ENCODE peak calls at places on chromosomes 16 and 17, in six cellular contexts. P is effector CD4-positive, alpha-beta T cell; Q is foreskin fibroblast; M is activated T-cell treated with anti-CD3 and anti-CD28 coated beads for 1 hour; N is amygdala; U is NCI-H1092. X is an unnamed sample.
A peak's percentile ranks its signal among the peaks of the same experiment; 100 is the strongest.

GRCh38 chr16:15643453-15644305 is 725 bp upstream of the MARF1 start:
- DNase-seq in M (peak; percentile 4), P (no peak), U (peak; percentile 55), N (no peak), Q (peak; percentile 71), X (no peak)

GRCh38 chr17:44776628-44777393 is 18.0 kb downstream of the ADAM11 start:
- DNase-seq in P (no peak), Q (no peak), U (no peak), N (no peak), M (no peak), X (no peak)

GRCh38 chr16:51193879-51194278 is 42.8 kb upstream of the SALL1 start:
- DNase-seq in U (no peak), M (no peak), Q (peak; percentile 6), P (no peak), N (no peak), X (no peak)

GRCh38 chr16:704552-705380 is 835 bp downstream of the FBXL16 start:
- DNase-seq in M (no peak), U (no peak), P (no peak), Q (no peak), N (no peak), X (no peak)

GRCh38 chr16:87918314-87918713 is 18.0 kb downstream of the CA5A start:
- DNase-seq in P (no peak), U (no peak), N (no peak), Q (peak; percentile 54), M (no peak), X (no peak)

GRCh38 chr16:29757950-29758466 is 12.2 kb upstream of the C16orf54 start:
- DNase-seq in N (no peak), Q (peak; percentile 56), P (no peak), U (no peak), M (no peak), X (no peak)

GRCh38 chr17:45753645-45754225 is 30.4 kb upstream of the CRHR1 start:
- DNase-seq in U (no peak), P (no peak), Q (no peak), M (no peak), N (no peak), X (no peak)

GRCh38 chr17:47203984-47204721 is 5.0 kb upstream of the MYL4 start:
- DNase-seq in U (no peak), Q (peak; percentile 70), N (no peak), P (peak; percentile 17), M (peak; percentile 27), X (no peak)

GRCh38 chr17:65121916-65122821 is 15.0 kb upstream of the RGS9 start:
- DNase-seq in P (no peak), U (no peak), N (no peak), Q (no peak), M (no peak), X (no peak)

GRCh38 chr16:71367243-71367976 is 8.9 kb downstream of the CALB2 start:
- DNase-seq in U (peak; percentile 27), M (peak; percentile 9), Q (peak; percentile 38), N (no peak), P (no peak), X (peak; percentile 28)

GRCh38 chr17:50564916-50565315 is 4.4 kb downstream of the CACNA1G start:
- DNase-seq in M (no peak), U (no peak), P (no peak), Q (peak; percentile 92), N (no peak), X (no peak)

GRCh38 chr17:80129006-80129565 is 17.8 kb downstream of the EIF4A3 start:
- DNase-seq in U (no peak), Q (peak; percentile 35), P (no peak), N (no peak), M (no peak), X (no peak)

GRCh38 chr17:69828087-69828486 is 246.9 kb upstream of the KCNJ16 start:
- DNase-seq in U (no peak), N (no peak), P (no peak), M (no peak), Q (peak; percentile 73), X (no peak)

GRCh38 chr17:80891096-80892018 is 100.3 kb upstream of the CHMP6 start:
- DNase-seq in U (no peak), N (no peak), M (peak; percentile 58), Q (peak; percentile 88), P (peak; percentile 75), X (peak; percentile 58)

GRCh38 chr16:66366433-66367299 is at the start of gene CDH5:
- DNase-seq in N (no peak), P (no peak), U (no peak), M (no peak), Q (no peak), X (no peak)